ENCODE peak calls at places on chromosome 10, in eight cellular contexts. F is uterus; Q is hepatocyte; J is endothelial cell of umbilical vein; O is PC-3; W is ascending aorta; T is CD8-positive, alpha-beta memory T cell; Y is lung. B is an unnamed sample.

GRCh38 chr10:100370561-100370975 is 23.5 kb downstream of the SCD start:
- DNase-seq in F (no peak), Q (peak; percentile 53), J (no peak), O (peak; percentile 60), W (no peak), T (no peak), Y (no peak), B (no peak)

GRCh38 chr10:132062181-132062515 is 3.6 kb upstream of the JAKMIP3 start:
- DNase-seq in F (no peak), Q (no peak), J (no peak), O (no peak), W (no peak), T (no peak), Y (no peak), B (no peak)

GRCh38 chr10:24251547-24251946 is 42.6 kb downstream of the KIAA1217 start:
- DNase-seq in F (no peak), Q (no peak), J (no peak), O (peak; percentile 55), W (no peak), T (no peak), Y (no peak), B (no peak)

GRCh38 chr10:71512794-71513379 is 116.2 kb downstream of the CDH23 start:
- DNase-seq in F (no peak), Q (peak; percentile 67), J (no peak), O (peak; percentile 71), W (no peak), T (no peak), Y (peak; percentile 54), B (no peak)

GRCh38 chr10:100598166-100598565 is 62.4 kb downstream of the HIF1AN start:
- DNase-seq in F (no peak), Q (no peak), J (no peak), O (no peak), W (no peak), T (no peak), Y (no peak), B (no peak)

GRCh38 chr10:63713191-63714144 is 192.3 kb downstream of the REEP3 start:
- DNase-seq in F (peak; percentile 87), Q (peak; percentile 83), J (peak; percentile 88), O (peak; percentile 38), W (peak; percentile 77), T (no peak), Y (no peak), B (no peak)

GRCh38 chr10:21260060-21260792 is 265.3 kb downstream of the SKIDA1 start:
- DNase-seq in F (peak; percentile 49), Q (no peak), J (no peak), O (no peak), W (no peak), T (no peak), Y (no peak), B (no peak)

GRCh38 chr10:8297107-8297506 is 242.6 kb downstream of the GATA3 start:
- DNase-seq in F (no peak), Q (no peak), J (no peak), O (no peak), W (no peak), T (no peak), Y (no peak), B (no peak)

GRCh38 chr10:99630439-99630838 is 10.2 kb upstream of the SLC25A28 start:
- DNase-seq in F (no peak), Q (peak; percentile 63), J (peak; percentile 63), O (peak; percentile 53), W (no peak), T (no peak), Y (no peak), B (no peak)

GRCh38 chr10:12405342-12406320 is 56.3 kb downstream of the CAMK1D start:
- DNase-seq in F (no peak), Q (peak; percentile 28), J (no peak), O (peak; percentile 58), W (peak; percentile 33), T (no peak), Y (no peak), B (no peak)

GRCh38 chr10:116785867-116786266 is 43.5 kb upstream of the HSPA12A start:
- DNase-seq in F (no peak), Q (no peak), J (no peak), O (no peak), W (no peak), T (no peak), Y (no peak), B (no peak)

GRCh38 chr10:102801496-102801895 is 35.7 kb downstream of the CYP17A1 start:
- DNase-seq in F (no peak), Q (no peak), J (peak; percentile 37), O (no peak), W (no peak), T (no peak), Y (no peak), B (no peak)

GRCh38 chr10:4316166-4316810 is 509.7 kb upstream of the AKR1E2 start:
- DNase-seq in F (no peak), Q (no peak), J (no peak), O (no peak), W (peak; percentile 85), T (no peak), Y (no peak), B (no peak)

GRCh38 chr10:76393875-76394706 is 962.7 kb downstream of the LRMDA start:
- DNase-seq in F (no peak), Q (no peak), J (no peak), O (no peak), W (no peak), T (no peak), Y (no peak), B (no peak)

GRCh38 chr10:80046629-80047441 is 31.6 kb upstream of the TMEM254 start:
- DNase-seq in F (peak; percentile 65), Q (peak; percentile 90), J (peak; percentile 70), O (peak; percentile 99), W (peak; percentile 88), T (peak; percentile 53), Y (peak; percentile 83), B (peak; percentile 46)

GRCh38 chr10:34001087-34001580 is 666.7 kb upstream of the NRP1 start:
- DNase-seq in F (no peak), Q (peak; percentile 18), J (no peak), O (no peak), W (no peak), T (no peak), Y (no peak), B (no peak)

GRCh38 chr10:24951201-24952145 is 933 bp downstream of the PRTFDC1 start:
- DNase-seq in F (peak; percentile 41), Q (peak; percentile 38), J (peak; percentile 18), O (no peak), W (no peak), T (no peak), Y (no peak), B (no peak)

GRCh38 chr10:68992721-68993440 is 4.3 kb downstream of the KIFBP start:
- DNase-seq in F (peak; percentile 33), Q (peak; percentile 45), J (no peak), O (peak; percentile 36), W (peak; percentile 82), T (no peak), Y (peak; percentile 34), B (no peak)

GRCh38 chr10:42367532-42368230 is 270.7 kb downstream of the ZNF33B start:
- DNase-seq in F (peak; percentile 70), Q (no peak), J (peak; percentile 80), O (peak; percentile 98), W (peak; percentile 74), T (no peak), Y (peak; percentile 86), B (no peak)

GRCh38 chr10:78543749-78544446 is 510.2 kb downstream of the RPS24 start:
- DNase-seq in F (peak; percentile 89), Q (peak; percentile 64), J (no peak), O (no peak), W (peak; percentile 89), T (no peak), Y (peak; percentile 61), B (no peak)

GRCh38 chr10:129580010-129580409 is 113.0 kb downstream of the MGMT start:
- DNase-seq in F (no peak), Q (no peak), J (no peak), O (no peak), W (no peak), T (no peak), Y (no peak), B (no peak)

GRCh38 chr10:15351099-15351820 is 19.8 kb downstream of the FAM171A1 start:
- DNase-seq in F (no peak), Q (no peak), J (no peak), O (no peak), W (peak; percentile 18), T (no peak), Y (no peak), B (no peak)
- H3K36me3 ChIP-seq in F (no peaks in the 10 kb centered on the region), Q (no peaks in the 10 kb centered on the region), J (no peaks in the 10 kb centered on the region), O (no peaks in the 10 kb centered on the region), W (no peaks in the 10 kb centered on the region), T (no peaks in the 10 kb centered on the region), Y (no peaks in the 10 kb centered on the region), B (no peaks in the 10 kb centered on the region)

GRCh38 chr10:59804220-59804619 is 51.0 kb upstream of the MRLN start:
- DNase-seq in F (no peak), Q (no peak), J (no peak), O (no peak), W (no peak), T (no peak), Y (no peak), B (no peak)
- H3K36me3 ChIP-seq in F (no peaks in the 10 kb centered on the region), Q (no peaks in the 10 kb centered on the region), J (peaks cover 2% of the 10 kb centered on the region), O (peaks cover 54% of the 10 kb centered on the region), W (peaks cover 45% of the 10 kb centered on the region), T (peaks cover 32% of the 10 kb centered on the region), Y (peaks cover 22% of the 10 kb centered on the region), B (peaks cover 3% of the 10 kb centered on the region)

GRCh38 chr10:127040756-127041155 is 135.5 kb downstream of the DOCK1 start:
- DNase-seq in F (no peak), Q (no peak), J (no peak), O (peak; percentile 38), W (no peak), T (no peak), Y (no peak), B (no peak)

GRCh38 chr10:127035827-127036226 is 130.6 kb downstream of the DOCK1 start:
- DNase-seq in F (no peak), Q (no peak), J (no peak), O (no peak), W (no peak), T (no peak), Y (no peak), B (no peak)

GRCh38 chr10:127041561-127041960 is 136.3 kb downstream of the DOCK1 start:
- DNase-seq in F (no peak), Q (no peak), J (peak; percentile 5), O (peak; percentile 76), W (no peak), T (no peak), Y (no peak), B (no peak)

GRCh38 chr10:127036987-127037386 is 131.8 kb downstream of the DOCK1 start:
- DNase-seq in F (no peak), Q (no peak), J (no peak), O (no peak), W (no peak), T (no peak), Y (no peak), B (no peak)

DNA sequence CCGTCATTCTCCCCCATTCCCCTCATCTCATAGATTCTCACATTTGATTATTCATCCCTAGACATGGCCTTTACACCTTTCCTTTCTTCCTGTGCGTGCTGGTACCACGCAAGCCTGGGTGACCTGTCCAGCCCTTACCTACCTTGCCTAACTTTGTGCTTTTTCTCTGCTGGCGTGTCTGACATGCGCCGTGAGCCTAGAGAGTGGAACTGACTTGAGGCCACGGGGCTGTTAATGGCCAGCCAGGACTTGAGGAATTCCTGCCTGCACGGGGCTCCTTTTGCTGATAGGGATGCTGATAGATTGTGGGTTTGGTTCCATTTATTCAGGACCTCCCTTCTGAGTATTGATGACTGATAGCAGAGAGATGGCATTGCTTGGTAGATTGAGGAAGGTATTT is 134.2 kb downstream of the DOCK1 start:
- DNase-seq in F (no peak), Q (no peak), J (no peak), O (no peak), W (no peak), T (no peak), Y (no peak), B (no peak)
- H3K36me3 ChIP-seq in F (no peaks in the 10 kb centered on the region), Q (no peaks in the 10 kb centered on the region), J (peaks cover 2% of the 10 kb centered on the region), O (peaks cover 21% of the 10 kb centered on the region), W (peaks cover 61% of the 10 kb centered on the region), T (no peaks in the 10 kb centered on the region), Y (peaks cover 6% of the 10 kb centered on the region), B (no peaks in the 10 kb centered on the region)

GRCh38 chr10:855671-856070 is 75.8 kb downstream of the LARP4B start:
- DNase-seq in F (no peak), Q (no peak), J (no peak), O (no peak), W (no peak), T (no peak), Y (no peak), B (no peak)
- H3K36me3 ChIP-seq in F (no peaks in the 10 kb centered on the region), Q (no peaks in the 10 kb centered on the region), J (peaks cover 2% of the 10 kb centered on the region), O (no peaks in the 10 kb centered on the region), W (no peaks in the 10 kb centered on the region), T (peaks cover 4% of the 10 kb centered on the region), Y (peaks cover 7% of the 10 kb centered on the region), B (peaks cover 27% of the 10 kb centered on the region)

B was measured in naive thymus-derived CD4-positive, alpha-beta T cell.